ENCODE peak calls at places on chromosomes 7 and 10, in four cellular contexts. Z, B, K and U are unnamed samples.

GRCh38 chr10:113612154-113612553 is 51.7 kb downstream of the NRAP start:
- DNase-seq in Z (no peak), K (no peak), B (no peak), U (no peak)

GRCh38 chr10:113604572-113604971 is 51.7 kb downstream of the HABP2 start:
- DNase-seq in K (no peak), Z (no peak), B (no peak), U (no peak)

GRCh38 chr10:30939643-30940042 is 92.0 kb downstream of the ZNF438 start:
- DNase-seq in Z (no peak), B (no peak), K (no peak), U (no peak)

GRCh38 chr10:57035310-57035709 is 674.3 kb upstream of the ZWINT start:
- DNase-seq in K (no peak), Z (no peak), B (no peak), U (no peak)

GRCh38 chr7:133298080-133298479 is 45.2 kb downstream of the EXOC4 start:
- DNase-seq in Z (no peak), B (no peak), K (no peak), U (no peak)

GRCh38 chr10:122387572-122387971 is 13.1 kb downstream of the PLEKHA1 start:
- DNase-seq in K (no peak), B (no peak), Z (no peak), U (no peak)

GRCh38 chr7:24245362-24245761 is 38.6 kb upstream of the NPY start:
- DNase-seq in B (no peak), K (peak; percentile 10), Z (no peak), U (peak; percentile 27)

GRCh38 chr10:17144757-17145156 is 15.1 kb upstream of the CUBN start:
- DNase-seq in K (no peak), B (no peak), Z (no peak), U (peak; percentile 15)

GRCh38 chr10:126686732-126687693 is 16.5 kb upstream of the C10orf90 start:
- DNase-seq in B (no peak), Z (peak; percentile 10), K (no peak), U (no peak)

GRCh38 chr10:126199221-126199998 is 188.9 kb downstream of the ADAM12 start:
- DNase-seq in Z (no peak), K (no peak), B (peak; percentile 99), U (no peak)

GRCh38 chr7:99624487-99624886 is 7.7 kb downstream of the ZSCAN25 start:
- DNase-seq in K (no peak), B (no peak), Z (no peak), U (no peak)

GRCh38 chr10:43322769-43323168 is 48.7 kb upstream of the FXYD4 start:
- DNase-seq in K (no peak), B (no peak), Z (peak; percentile 94), U (peak; percentile 8)